ENCODE peak calls at places on chromosomes 16 and 17, in five cellular contexts. C is A549, B is heart right ventricle, O is breast epithelium, Z is PC-9. S is an unnamed sample.

GRCh38 chr16:10681310-10682308 is 13.1 kb downstream of the TEKT5 start:
- DNase-seq in B (no peak), Z (no peak), C (no peak), O (no peak), S (no peak)

GRCh38 chr17:77516902-77517301 is 376.1 kb downstream of the SEC14L1 start:
- DNase-seq in O (no peak), B (no peak), Z (no peak), C (peak), S (no peak)

GRCh38 chr16:71520550-71520949 is 5.7 kb upstream of the CHST4 start:
- DNase-seq in C (no peak), Z (peak), O (no peak), B (no peak), S (peak)

GRCh38 chr16:57301126-57301817 is 16.8 kb upstream of the PLLP start:
- DNase-seq in Z (no peak), O (no peak), C (no peak), B (peak), S (no peak)

GRCh38 chr17:27825459-27825858 is 25.1 kb upstream of the NOS2 start:
- DNase-seq in B (no peak), Z (no peak), C (no peak), O (no peak), S (no peak)

GRCh38 chr16:31080035-31080629 is 5.9 kb downstream of the ZNF646 start:
- DNase-seq in O (no peak), Z (no peak), B (no peak), C (no peak), S (no peak)

GRCh38 chr17:340074-340473 is 12.5 kb downstream of the RPH3AL start:
- DNase-seq in Z (no peak), C (no peak), B (no peak), O (no peak), S (no peak)

GRCh38 chr16:4846503-4846900 is 586 bp downstream of the GLYR1 start:
- DNase-seq in O (peak), B (peak), C (peak), Z (peak), S (no peak)

GRCh38 chr16:48441863-48442279 is 56.7 kb upstream of the SIAH1 start:
- DNase-seq in Z (no peak), O (no peak), C (peak), B (no peak), S (no peak)

GRCh38 chr17:6843241-6843890 is 11.8 kb upstream of the TEKT1 start:
- DNase-seq in Z (peak), C (peak), O (no peak), B (no peak), S (no peak)

GRCh38 chr17:29149431-29150064 is 30.6 kb downstream of the MYO18A start:
- DNase-seq in Z (no peak), C (no peak), O (no peak), B (no peak), S (no peak)

GRCh38 chr16:68972720-68973119 is 129.4 kb downstream of the TANGO6 start:
- DNase-seq in Z (no peak), B (no peak), O (no peak), C (peak), S (no peak)

GRCh38 chr17:59372138-59372751 is 40.8 kb downstream of the YPEL2 start:
- DNase-seq in Z (peak), O (peak), B (no peak), C (no peak), S (no peak)

GRCh38 chr17:6526362-6527152 is 29.8 kb downstream of the PITPNM3 start:
- DNase-seq in C (no peak), Z (no peak), O (no peak), B (no peak), S (no peak)

GRCh38 chr17:6666077-6666521 is 14.5 kb downstream of the C17orf100 start:
- DNase-seq in O (peak), Z (peak), C (peak), B (peak), S (no peak)

GRCh38 chr17:39283098-39283497 is 57.4 kb upstream of the STAC2 start:
- DNase-seq in B (no peak), Z (no peak), C (no peak), O (no peak), S (no peak)

GRCh38 chr17:39271546-39271945 is 45.8 kb upstream of the STAC2 start:
- DNase-seq in C (no peak), O (no peak), Z (no peak), B (no peak), S (no peak)

GRCh38 chr17:39281806-39282205 is 56.1 kb upstream of the STAC2 start:
- DNase-seq in C (no peak), Z (no peak), O (no peak), B (no peak), S (no peak)

GRCh38 chr17:39276113-39276512 is 50.4 kb upstream of the STAC2 start:
- DNase-seq in Z (no peak), C (no peak), O (no peak), B (no peak), S (no peak)

DNA sequence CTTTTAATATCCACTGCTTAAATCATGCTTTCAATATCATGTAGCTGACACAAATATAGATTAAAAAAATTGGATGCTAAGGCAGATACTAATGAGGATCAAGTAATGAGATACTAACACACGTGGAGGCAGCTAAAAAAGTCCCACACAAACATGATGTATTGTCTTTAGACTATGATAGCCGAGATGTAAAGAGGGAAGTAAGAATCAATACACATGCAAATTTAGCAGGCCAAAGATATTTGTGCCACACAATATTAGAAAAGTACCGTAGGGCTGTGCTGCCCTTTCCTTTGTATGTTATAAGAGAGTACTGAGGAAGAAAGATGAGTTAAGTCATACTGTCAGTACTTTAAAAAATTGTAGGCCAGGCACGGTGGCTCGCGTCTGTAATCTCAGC is 51.4 kb upstream of the STAC2 start:
- DNase-seq in B (no peak), O (no peak), C (no peak), Z (no peak), S (no peak)
- H3K27ac ChIP-seq in B (no peak), O (no peak), C (no peak), Z (no peak), S (no peak)

DNA sequence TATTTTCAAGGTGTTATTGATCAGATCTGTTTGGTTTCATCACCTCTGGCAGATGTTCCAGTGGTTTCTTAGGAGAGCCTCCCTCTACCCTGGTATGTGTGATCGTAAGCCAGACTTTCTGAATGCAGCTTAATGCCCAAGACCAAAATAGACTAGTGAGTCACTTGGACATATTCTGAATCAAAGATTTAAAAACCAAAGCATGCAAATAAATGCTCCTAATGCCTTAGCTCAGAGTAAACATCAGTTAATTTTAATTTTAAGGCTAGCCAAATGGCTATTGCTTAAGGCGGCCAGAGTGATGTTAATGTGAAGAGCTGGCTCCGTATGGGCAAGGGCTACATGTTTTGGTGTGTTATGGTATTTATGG is 59.3 kb downstream of the MAP2K6 start:
- DNase-seq in O (no peak), C (peak), B (no peak), Z (no peak), S (peak)
- H3K27ac ChIP-seq in O (peak), C (peak), B (no peak), Z (no peak), S (peak)

GRCh38 chr17:4101127-4101798 is 41.6 kb downstream of the ZZEF1 start:
- DNase-seq in C (peak), Z (no peak), O (no peak), B (no peak), S (no peak)
- H3K27ac ChIP-seq in C (peak), Z (peak), O (peak), B (peak), S (no peak)

GRCh38 chr17:57108656-57109392 is 23.8 kb downstream of the AKAP1 start:
- DNase-seq in Z (no peak), B (peak), O (no peak), C (no peak), S (no peak)

GRCh38 chr17:57110579-57111367 is 25.7 kb downstream of the AKAP1 start:
- DNase-seq in O (no peak), B (peak), C (no peak), Z (no peak), S (no peak)

GRCh38 chr17:57111386-57111785 is 26.3 kb downstream of the AKAP1 start:
- DNase-seq in O (no peak), B (no peak), Z (no peak), C (no peak), S (no peak)

GRCh38 chr17:57109393-57110151 is 24.5 kb downstream of the AKAP1 start:
- DNase-seq in O (peak), C (peak), B (peak), Z (no peak), S (no peak)

GRCh38 chr17:57110152-57110542 is 25.1 kb downstream of the AKAP1 start:
- DNase-seq in C (no peak), B (peak), Z (no peak), O (no peak), S (no peak)
- H3K27ac ChIP-seq in C (no peak), B (peak), Z (no peak), O (peak), S (no peak)

GRCh38 chr16:67902831-67903230 is 9.8 kb downstream of the PSKH1 start:
- DNase-seq in B (no peak), O (no peak), C (no peak), Z (no peak), S (no peak)
- H3K27ac ChIP-seq in B (no peak), O (no peak), C (no peak), Z (no peak), S (no peak)

DNA sequence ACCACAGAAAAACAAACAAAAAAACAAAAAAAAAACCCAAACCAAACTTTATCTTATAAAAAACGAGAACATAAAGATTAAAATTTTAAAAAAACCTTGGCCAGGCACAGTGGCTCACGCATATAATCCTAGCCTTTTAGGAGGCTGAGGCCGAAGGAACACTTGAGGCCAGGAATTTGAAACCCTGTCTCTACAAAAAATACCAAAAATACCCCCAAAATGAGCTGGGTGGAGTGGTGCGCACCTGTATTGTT is 11.5 kb downstream of the SUPT4H1 start:
- DNase-seq in O (no peak), C (no peak), Z (no peak), B (no peak), S (no peak)
- H3K27ac ChIP-seq in O (no peak), C (no peak), Z (no peak), B (no peak), S (no peak)

GRCh38 chr17:80619535-80620235 is 75.0 kb downstream of the RPTOR start:
- DNase-seq in C (peak), B (no peak), Z (peak), O (no peak), S (peak)
- H3K27ac ChIP-seq in C (peak), B (no peak), Z (peak), O (no peak), S (peak)

DNA sequence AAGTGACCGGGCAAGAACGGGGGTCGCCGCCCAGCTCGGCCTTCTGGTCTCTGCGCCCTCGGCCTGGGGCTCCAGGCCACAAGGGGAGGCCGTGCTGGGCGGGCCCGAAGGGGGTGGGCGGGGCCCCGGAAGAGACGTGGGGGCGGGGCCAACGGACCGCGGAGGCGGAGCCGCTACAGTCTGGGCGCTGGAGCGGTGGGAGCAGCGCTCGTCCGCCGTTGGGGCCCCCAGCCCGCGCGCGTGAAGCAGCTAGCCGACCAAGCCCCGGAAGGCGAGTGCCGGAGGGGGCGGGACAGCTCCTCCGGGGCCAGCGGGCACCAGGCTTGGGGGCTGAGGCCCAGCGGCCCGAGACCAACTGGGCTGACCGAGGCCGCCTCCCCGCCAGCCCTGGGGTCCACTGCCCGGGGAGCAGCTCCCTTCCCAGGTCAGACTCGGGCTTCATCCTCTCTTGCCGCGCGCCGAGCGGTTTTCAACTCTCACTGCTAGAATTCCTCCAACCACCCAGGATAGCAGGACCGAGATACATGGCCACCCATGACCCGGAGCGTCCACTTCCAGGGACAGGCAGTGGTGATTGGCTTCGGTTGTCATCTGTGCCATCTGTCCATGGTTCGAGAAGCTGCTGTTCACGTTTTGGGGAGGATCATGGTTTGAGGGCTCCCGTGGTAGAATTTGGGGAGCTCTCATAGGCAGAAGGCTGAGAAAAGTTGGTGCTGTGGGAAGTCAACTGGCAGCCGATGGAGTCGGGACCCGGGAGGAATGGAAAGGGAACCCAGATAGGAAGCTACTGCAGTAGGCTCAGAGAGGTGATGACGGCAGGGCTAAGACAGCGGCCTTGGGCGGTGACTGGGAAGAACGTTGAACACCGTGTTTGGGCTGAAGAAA is 44.6 kb upstream of the LCMT1 start:
- DNase-seq in C (peak), B (peak), O (peak), Z (peak), S (no peak)
- H3K27ac ChIP-seq in C (peak), B (peak), O (peak), Z (no peak), S (peak)

GRCh38 chr17:64607862-64608565 is 54.1 kb downstream of the SMURF2 start:
- DNase-seq in O (no peak), Z (no peak), C (no peak), B (no peak), S (no peak)
- H3K27ac ChIP-seq in O (no peak), Z (peak), C (no peak), B (no peak), S (peak)

DNA sequence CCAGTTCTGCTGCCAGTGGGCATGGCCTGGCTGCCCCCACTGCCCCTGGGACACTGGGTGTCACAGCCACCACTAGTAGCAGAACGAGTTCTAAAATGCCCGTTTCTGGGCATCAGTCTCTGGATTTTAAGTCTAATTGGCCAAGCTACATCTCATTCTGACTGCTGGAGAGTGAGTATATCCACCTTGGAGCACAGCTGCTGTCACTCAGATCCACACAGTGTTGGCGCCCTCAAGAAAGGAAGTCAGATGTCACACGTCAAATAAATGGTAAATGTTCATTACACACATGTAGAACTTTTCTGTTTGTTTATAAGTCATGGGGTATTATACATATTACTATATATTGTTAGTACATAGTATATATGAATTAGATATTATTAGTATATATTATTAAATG is 19.4 kb downstream of the GNGT2 start:
- DNase-seq in B (no peak), O (no peak), Z (no peak), C (no peak), S (no peak)
- H3K27ac ChIP-seq in B (peak), O (no peak), Z (no peak), C (peak), S (no peak)

S was measured in epithelial cell of prostate.